ENCODE peak calls at places on chromosome 4, in nine cellular contexts. One of them, this sample, is unnamed.
A peak's percentile ranks its signal among the peaks of the same experiment; 100 is the strongest.

GRCh38 chr4:104966349-104967033 is 180.2 kb upstream of the TET2 start:
- DNase-seq in right lobe of liver: no peak
- DNase-seq in IMR-90: no peak
- DNase-seq in H7: no peak
- DNase-seq in MG63: no peak
- DNase-seq in brain microvascular endothelial cell: no peak
- DNase-seq in CD8-positive, alpha-beta T cell: no peak
- DNase-seq in uterus: no peak
- DNase-seq in heart left ventricle: no peak
- DNase-seq in this sample: no peak

GRCh38 chr4:7760228-7760627 is 179.4 kb downstream of the AFAP1 start:
- DNase-seq in CD8-positive, alpha-beta T cell: no peak
- DNase-seq in MG63: no peak
- DNase-seq in H7: no peak
- DNase-seq in brain microvascular endothelial cell: no peak
- DNase-seq in uterus: no peak
- DNase-seq in right lobe of liver: peak; percentile 19
- DNase-seq in heart left ventricle: no peak
- DNase-seq in IMR-90: no peak
- DNase-seq in this sample: no peak

GRCh38 chr4:48681856-48682255 is 98.2 kb downstream of the FRYL start:
- DNase-seq in brain microvascular endothelial cell: no peak
- DNase-seq in heart left ventricle: no peak
- DNase-seq in uterus: no peak
- DNase-seq in H7: no peak
- DNase-seq in right lobe of liver: no peak
- DNase-seq in CD8-positive, alpha-beta T cell: no peak
- DNase-seq in IMR-90: peak; percentile 52
- DNase-seq in MG63: no peak
- DNase-seq in this sample: no peak

GRCh38 chr4:118035309-118035708 is 1.0 kb downstream of the NDST3 start:
- DNase-seq in CD8-positive, alpha-beta T cell: no peak
- DNase-seq in H7: no peak
- DNase-seq in IMR-90: no peak
- DNase-seq in right lobe of liver: no peak
- DNase-seq in uterus: no peak
- DNase-seq in brain microvascular endothelial cell: no peak
- DNase-seq in MG63: no peak
- DNase-seq in heart left ventricle: no peak
- DNase-seq in this sample: no peak

GRCh38 chr4:121995790-121996537 is 44.1 kb upstream of the TRPC3 start:
- DNase-seq in MG63: no peak
- DNase-seq in H7: no peak
- DNase-seq in IMR-90: peak; percentile 37
- DNase-seq in uterus: no peak
- DNase-seq in CD8-positive, alpha-beta T cell: no peak
- DNase-seq in heart left ventricle: no peak
- DNase-seq in brain microvascular endothelial cell: no peak
- DNase-seq in right lobe of liver: no peak
- DNase-seq in this sample: no peak

GRCh38 chr4:20493761-20494353 is 206.4 kb upstream of the PACRGL start:
- DNase-seq in MG63: no peak
- DNase-seq in brain microvascular endothelial cell: peak; percentile 14
- DNase-seq in H7: no peak
- DNase-seq in uterus: no peak
- DNase-seq in CD8-positive, alpha-beta T cell: no peak
- DNase-seq in heart left ventricle: no peak
- DNase-seq in IMR-90: peak; percentile 84
- DNase-seq in right lobe of liver: no peak
- DNase-seq in this sample: no peak

GRCh38 chr4:73841243-73841925 is 4.9 kb downstream of the CXCL6 start:
- DNase-seq in MG63: no peak
- DNase-seq in H7: no peak
- DNase-seq in CD8-positive, alpha-beta T cell: no peak
- DNase-seq in heart left ventricle: no peak
- DNase-seq in uterus: no peak
- DNase-seq in brain microvascular endothelial cell: no peak
- DNase-seq in IMR-90: no peak
- DNase-seq in right lobe of liver: no peak
- DNase-seq in this sample: no peak

GRCh38 chr4:23945521-23946017 is 55.7 kb upstream of the PPARGC1A start:
- DNase-seq in CD8-positive, alpha-beta T cell: no peak
- DNase-seq in IMR-90: peak; percentile 86
- DNase-seq in right lobe of liver: peak; percentile 21
- DNase-seq in MG63: peak; percentile 53
- DNase-seq in brain microvascular endothelial cell: peak; percentile 84
- DNase-seq in uterus: no peak
- DNase-seq in heart left ventricle: peak; percentile 44
- DNase-seq in H7: no peak
- DNase-seq in this sample: no peak

GRCh38 chr4:20256381-20256881 is 4.7 kb downstream of the SLIT2 start:
- DNase-seq in CD8-positive, alpha-beta T cell: no peak
- DNase-seq in IMR-90: peak; percentile 35
- DNase-seq in MG63: no peak
- DNase-seq in brain microvascular endothelial cell: no peak
- DNase-seq in heart left ventricle: no peak
- DNase-seq in uterus: no peak
- DNase-seq in H7: no peak
- DNase-seq in right lobe of liver: no peak
- DNase-seq in this sample: no peak

GRCh38 chr4:40662962-40663604 is 33.4 kb upstream of the RBM47 start:
- DNase-seq in brain microvascular endothelial cell: peak; percentile 71
- DNase-seq in H7: no peak
- DNase-seq in IMR-90: peak; percentile 89
- DNase-seq in MG63: peak; percentile 26
- DNase-seq in heart left ventricle: no peak
- DNase-seq in uterus: no peak
- DNase-seq in right lobe of liver: peak; percentile 35
- DNase-seq in CD8-positive, alpha-beta T cell: no peak
- DNase-seq in this sample: no peak

GRCh38 chr4:149291463-149291862 is 524.2 kb downstream of the IQCM start:
- DNase-seq in IMR-90: peak; percentile 43
- DNase-seq in brain microvascular endothelial cell: peak; percentile 9
- DNase-seq in right lobe of liver: no peak
- DNase-seq in uterus: no peak
- DNase-seq in heart left ventricle: peak; percentile 31
- DNase-seq in CD8-positive, alpha-beta T cell: no peak
- DNase-seq in MG63: peak; percentile 74
- DNase-seq in H7: no peak
- DNase-seq in this sample: no peak

GRCh38 chr4:17636696-17637351 is 22.4 kb downstream of the MED28 start:
- DNase-seq in MG63: peak; percentile 39
- DNase-seq in right lobe of liver: peak; percentile 82
- DNase-seq in uterus: peak; percentile 66
- DNase-seq in heart left ventricle: peak; percentile 75
- DNase-seq in H7: peak; percentile 94
- DNase-seq in IMR-90: peak; percentile 69
- DNase-seq in brain microvascular endothelial cell: peak; percentile 69
- DNase-seq in CD8-positive, alpha-beta T cell: peak; percentile 80
- DNase-seq in this sample: peak; percentile 17

GRCh38 chr4:78059524-78059889 is 2.4 kb downstream of the FRAS1 start:
- DNase-seq in CD8-positive, alpha-beta T cell: no peak
- DNase-seq in brain microvascular endothelial cell: peak; percentile 60
- DNase-seq in H7: peak; percentile 75
- DNase-seq in heart left ventricle: peak; percentile 47
- DNase-seq in IMR-90: peak; percentile 45
- DNase-seq in uterus: peak; percentile 18
- DNase-seq in MG63: peak; percentile 24
- DNase-seq in right lobe of liver: peak; percentile 21
- DNase-seq in this sample: peak; percentile 2

GRCh38 chr4:17437396-17437795 is 74.5 kb downstream of the QDPR start:
- DNase-seq in brain microvascular endothelial cell: no peak
- DNase-seq in H7: no peak
- DNase-seq in uterus: peak; percentile 19
- DNase-seq in right lobe of liver: no peak
- DNase-seq in MG63: no peak
- DNase-seq in CD8-positive, alpha-beta T cell: no peak
- DNase-seq in IMR-90: no peak
- DNase-seq in heart left ventricle: peak; percentile 42
- DNase-seq in this sample: no peak

GRCh38 chr4:139691-140090 is 15.4 kb downstream of the ZNF718 start:
- DNase-seq in CD8-positive, alpha-beta T cell: no peak
- DNase-seq in right lobe of liver: no peak
- DNase-seq in uterus: no peak
- DNase-seq in brain microvascular endothelial cell: no peak
- DNase-seq in IMR-90: no peak
- DNase-seq in H7: no peak
- DNase-seq in heart left ventricle: no peak
- DNase-seq in MG63: no peak
- DNase-seq in this sample: no peak

DNA sequence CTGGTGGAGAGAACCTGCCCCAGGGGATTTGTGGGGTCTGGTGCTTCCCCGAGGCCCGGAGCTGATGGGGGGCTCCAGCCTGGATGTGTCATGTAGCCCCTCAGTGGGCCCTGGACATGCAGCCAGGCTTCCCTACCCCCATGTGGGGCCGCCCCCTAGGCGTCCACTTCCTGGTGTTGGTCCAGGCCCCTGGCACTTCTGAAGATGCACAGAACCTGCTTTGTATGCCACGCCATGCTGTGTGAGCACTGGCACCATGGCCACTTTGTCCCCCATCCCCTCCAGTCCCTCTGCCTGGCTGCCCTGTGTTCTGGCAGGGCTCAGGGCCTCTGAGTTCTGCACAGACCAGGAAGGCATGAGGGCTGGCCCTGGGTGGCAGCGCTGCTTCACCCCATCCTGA is 29.2 kb downstream of the WFS1 start:
- DNase-seq in uterus: no peak
- DNase-seq in MG63: no peak
- DNase-seq in right lobe of liver: peak; percentile 10
- DNase-seq in heart left ventricle: no peak
- DNase-seq in CD8-positive, alpha-beta T cell: no peak
- DNase-seq in H7: no peak
- DNase-seq in brain microvascular endothelial cell: no peak
- DNase-seq in IMR-90: no peak
- DNase-seq in this sample: no peak
- H3K36me3 ChIP-seq in uterus: no peaks in the 10 kb centered on the region
- H3K36me3 ChIP-seq in MG63: no peaks in the 10 kb centered on the region
- H3K36me3 ChIP-seq in right lobe of liver: peaks cover 2% of the 10 kb centered on the region
- H3K36me3 ChIP-seq in heart left ventricle: peaks cover 76% of the 10 kb centered on the region
- H3K36me3 ChIP-seq in CD8-positive, alpha-beta T cell: no peaks in the 10 kb centered on the region
- H3K36me3 ChIP-seq in H7: peaks cover 8% of the 10 kb centered on the region
- H3K36me3 ChIP-seq in brain microvascular endothelial cell: peaks cover 12% of the 10 kb centered on the region
- H3K36me3 ChIP-seq in IMR-90: peaks cover 65% of the 10 kb centered on the region
- H3K36me3 ChIP-seq in this sample: peaks cover 67% of the 10 kb centered on the region

GRCh38 chr4:108166038-108166437 is 2.7 kb downstream of the LEF1 start:
- DNase-seq in brain microvascular endothelial cell: no peak
- DNase-seq in heart left ventricle: no peak
- DNase-seq in right lobe of liver: no peak
- DNase-seq in H7: no peak
- DNase-seq in uterus: no peak
- DNase-seq in CD8-positive, alpha-beta T cell: no peak
- DNase-seq in IMR-90: no peak
- DNase-seq in MG63: no peak
- DNase-seq in this sample: no peak
- H3K27me3 ChIP-seq in brain microvascular endothelial cell: peaks cover 37% of the 10 kb centered on the region
- H3K27me3 ChIP-seq in heart left ventricle: peaks cover 92% of the 10 kb centered on the region
- H3K27me3 ChIP-seq in right lobe of liver: peaks cover 10% of the 10 kb centered on the region
- H3K27me3 ChIP-seq in H7: peaks cover 91% of the 10 kb centered on the region
- H3K27me3 ChIP-seq in uterus: peaks cover 62% of the 10 kb centered on the region
- H3K27me3 ChIP-seq in CD8-positive, alpha-beta T cell: no peaks in the 10 kb centered on the region
- H3K27me3 ChIP-seq in IMR-90: peaks cover 57% of the 10 kb centered on the region
- H3K27me3 ChIP-seq in MG63: peaks cover 47% of the 10 kb centered on the region
- H3K27me3 ChIP-seq in this sample: peaks cover 25% of the 10 kb centered on the region

DNA sequence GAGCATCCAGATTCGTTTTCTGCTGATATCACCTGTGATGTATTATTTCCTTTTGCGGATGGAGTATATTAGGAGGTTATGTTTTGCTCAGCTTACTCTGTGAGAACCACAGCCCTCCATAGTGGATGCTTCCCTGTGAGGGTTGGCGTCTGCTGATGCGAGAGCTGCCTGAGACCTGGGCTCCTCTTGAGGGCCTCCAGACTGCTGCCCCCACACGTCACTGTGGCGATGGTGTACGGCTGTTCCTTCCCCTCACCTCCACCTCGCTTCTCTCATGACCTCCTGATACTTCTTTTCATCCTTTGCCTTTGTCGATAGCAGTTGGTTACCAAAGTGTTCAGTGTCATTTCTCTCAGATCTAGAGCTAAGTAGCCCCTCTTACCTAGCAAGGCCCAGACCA is 71.7 kb downstream of the TNIP2 start:
- DNase-seq in MG63: no peak
- DNase-seq in uterus: no peak
- DNase-seq in H7: no peak
- DNase-seq in brain microvascular endothelial cell: no peak
- DNase-seq in heart left ventricle: no peak
- DNase-seq in right lobe of liver: no peak
- DNase-seq in IMR-90: no peak
- DNase-seq in CD8-positive, alpha-beta T cell: no peak
- DNase-seq in this sample: no peak
- H3K36me3 ChIP-seq in MG63: peaks cover 16% of the 10 kb centered on the region
- H3K36me3 ChIP-seq in uterus: no peaks in the 10 kb centered on the region
- H3K36me3 ChIP-seq in H7: peaks cover 11% of the 10 kb centered on the region
- H3K36me3 ChIP-seq in brain microvascular endothelial cell: peaks cover 17% of the 10 kb centered on the region
- H3K36me3 ChIP-seq in heart left ventricle: peaks cover 85% of the 10 kb centered on the region
- H3K36me3 ChIP-seq in right lobe of liver: no peaks in the 10 kb centered on the region
- H3K36me3 ChIP-seq in IMR-90: peaks cover 37% of the 10 kb centered on the region
- H3K36me3 ChIP-seq in CD8-positive, alpha-beta T cell: peaks cover 22% of the 10 kb centered on the region
- H3K36me3 ChIP-seq in this sample: peaks cover 34% of the 10 kb centered on the region

DNA sequence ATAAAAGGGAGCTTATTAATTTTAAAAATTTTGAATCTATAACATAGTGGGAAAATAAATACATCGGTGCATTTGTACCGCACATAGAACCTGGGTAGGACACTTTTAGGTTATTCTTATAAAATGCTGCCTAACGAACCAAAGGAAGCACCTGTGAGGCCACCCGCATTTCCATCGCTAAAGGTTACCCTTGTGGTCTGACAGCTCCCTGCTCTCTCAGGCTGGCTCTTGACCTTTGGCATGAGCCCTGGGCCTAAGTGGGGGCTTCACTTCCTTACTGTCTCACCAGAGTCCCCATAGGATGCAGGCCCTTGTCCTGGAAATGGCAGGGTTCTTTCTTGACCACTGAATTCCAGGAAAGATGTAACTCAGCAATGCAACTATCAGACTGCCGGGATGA is 46.0 kb downstream of the HADH start:
- DNase-seq in CD8-positive, alpha-beta T cell: no peak
- DNase-seq in brain microvascular endothelial cell: no peak
- DNase-seq in uterus: no peak
- DNase-seq in H7: no peak
- DNase-seq in IMR-90: no peak
- DNase-seq in MG63: no peak
- DNase-seq in right lobe of liver: no peak
- DNase-seq in heart left ventricle: no peak
- DNase-seq in this sample: no peak
- H3K27me3 ChIP-seq in CD8-positive, alpha-beta T cell: no peaks in the 10 kb centered on the region
- H3K27me3 ChIP-seq in brain microvascular endothelial cell: no peaks in the 10 kb centered on the region
- H3K27me3 ChIP-seq in uterus: no peaks in the 10 kb centered on the region
- H3K27me3 ChIP-seq in H7: no peaks in the 10 kb centered on the region
- H3K27me3 ChIP-seq in IMR-90: no peaks in the 10 kb centered on the region
- H3K27me3 ChIP-seq in MG63: no peaks in the 10 kb centered on the region
- H3K27me3 ChIP-seq in right lobe of liver: no peaks in the 10 kb centered on the region
- H3K27me3 ChIP-seq in heart left ventricle: no peaks in the 10 kb centered on the region
- H3K27me3 ChIP-seq in this sample: no peaks in the 10 kb centered on the region

This sample was measured in thoracic aorta.